ENCODE peak calls at places on chromosomes 2 and 18, in five cellular contexts. Y, Z, O, U and G are unnamed samples.

GRCh38 chr2:151063271-151063670 is 198.4 kb downstream of the RBM43 start:
- DNase-seq in Y (peak), Z (no peak), O (no peak), U (no peak), G (peak)

GRCh38 chr2:95273911-95274290 is 348 bp upstream of the PROM2 start:
- DNase-seq in Y (no peak), Z (no peak), O (no peak), U (no peak), G (no peak)

GRCh38 chr2:207484444-207485391 is 45.0 kb upstream of the CREB1 start:
- DNase-seq in Y (no peak), Z (no peak), O (no peak), U (no peak), G (no peak)

GRCh38 chr2:184589261-184589660 is 9.1 kb upstream of the ZNF804A start:
- DNase-seq in Y (no peak), Z (no peak), O (no peak), U (no peak), G (no peak)

GRCh38 chr18:61581578-61582204 is 248.5 kb downstream of the CDH20 start:
- DNase-seq in Y (peak), Z (peak), O (peak), U (peak), G (peak)

GRCh38 chr2:114661926-114662670 is 219.7 kb downstream of the DPP10 start:
- DNase-seq in Y (peak), Z (no peak), O (peak), U (no peak), G (peak)

GRCh38 chr2:15941483-15941853 is 1.1 kb downstream of the MYCN start:
- DNase-seq in Y (no peak), Z (no peak), O (no peak), U (no peak), G (peak)

GRCh38 chr2:12861344-12861942 is 144.7 kb downstream of the TRIB2 start:
- DNase-seq in Y (no peak), Z (no peak), O (no peak), U (no peak), G (no peak)

GRCh38 chr2:6741229-6741628 is 124.5 kb downstream of the CMPK2 start:
- DNase-seq in Y (no peak), Z (no peak), O (no peak), U (no peak), G (no peak)

GRCh38 chr2:173982918-173983317 is 17.7 kb upstream of the SP3 start:
- DNase-seq in Y (no peak), Z (no peak), O (no peak), U (no peak), G (no peak)

GRCh38 chr2:110771549-110772382 is 39.4 kb downstream of the ACOXL start:
- DNase-seq in Y (no peak), Z (no peak), O (no peak), U (no peak), G (no peak)

GRCh38 chr2:40439473-40439872 is 12.4 kb downstream of the SLC8A1 start:
- DNase-seq in Y (no peak), Z (no peak), O (no peak), U (no peak), G (no peak)

GRCh38 chr2:45849491-45850283 is 198.2 kb downstream of the PRKCE start:
- DNase-seq in Y (no peak), Z (no peak), O (no peak), U (no peak), G (no peak)

GRCh38 chr2:67752964-67753363 is 309.8 kb downstream of the C1D start:
- DNase-seq in Y (no peak), Z (no peak), O (no peak), U (no peak), G (no peak)

GRCh38 chr18:7021994-7022840 is 95.4 kb downstream of the LAMA1 start:
- DNase-seq in Y (no peak), Z (peak), O (peak), U (no peak), G (peak)

GRCh38 chr2:175981546-175981945 is 20.5 kb downstream of the LNPK start:
- DNase-seq in Y (no peak), Z (no peak), O (no peak), U (no peak), G (no peak)

GRCh38 chr2:39099820-39100728 is 20.8 kb downstream of the SOS1 start:
- DNase-seq in Y (no peak), Z (no peak), O (no peak), U (no peak), G (no peak)

GRCh38 chr2:184367211-184367610 is 231.1 kb upstream of the ZNF804A start:
- DNase-seq in Y (no peak), Z (no peak), O (no peak), U (no peak), G (no peak)

GRCh38 chr2:9780368-9781130 is 62.7 kb upstream of the TAF1B start:
- DNase-seq in Y (no peak), Z (no peak), O (no peak), U (no peak), G (no peak)

GRCh38 chr2:205934443-205934842 is 151.5 kb downstream of the INO80D start:
- DNase-seq in Y (no peak), Z (no peak), O (no peak), U (no peak), G (no peak)

GRCh38 chr2:23548143-23548769 is 163.3 kb downstream of the KLHL29 start:
- DNase-seq in Y (no peak), Z (no peak), O (no peak), U (no peak), G (no peak)

GRCh38 chr2:101361519-101361918 is 25.8 kb downstream of the CREG2 start:
- DNase-seq in Y (no peak), Z (no peak), O (no peak), U (no peak), G (no peak)

GRCh38 chr2:158575051-158575635 is 118.4 kb downstream of the PKP4 start:
- DNase-seq in Y (no peak), Z (no peak), O (no peak), U (no peak), G (no peak)

GRCh38 chr2:32136097-32136496 is 29.6 kb upstream of the SLC30A6 start:
- DNase-seq in Y (no peak), Z (no peak), O (no peak), U (no peak), G (no peak)

GRCh38 chr2:132544045-132544630 is 125.9 kb downstream of the LYPD1 start:
- DNase-seq in Y (no peak), Z (no peak), O (no peak), U (no peak), G (peak)

GRCh38 chr2:69469784-69470183 is 32.5 kb upstream of the NFU1 start:
- DNase-seq in Y (no peak), Z (no peak), O (no peak), U (no peak), G (no peak)

GRCh38 chr18:5603153-5603552 is 59.4 kb upstream of the EPB41L3 start:
- DNase-seq in Y (no peak), Z (no peak), O (no peak), U (no peak), G (no peak)

GRCh38 chr2:74290466-74291216 is 52.6 kb downstream of the SLC4A5 start:
- DNase-seq in Y (peak), Z (peak), O (no peak), U (no peak), G (no peak)

GRCh38 chr2:60764736-60765534 is 8.9 kb downstream of the PAPOLG start:
- DNase-seq in Y (no peak), Z (no peak), O (no peak), U (no peak), G (no peak)

GRCh38 chr18:6876646-6877045 is 147.1 kb downstream of the ARHGAP28 start:
- DNase-seq in Y (no peak), Z (no peak), O (no peak), U (no peak), G (no peak)

GRCh38 chr2:236286866-236287545 is 22.8 kb upstream of the ASB18 start:
- DNase-seq in Y (no peak), Z (no peak), O (no peak), U (peak), G (no peak)

GRCh38 chr2:77228379-77228778 is 293.8 kb downstream of the LRRTM4 start:
- DNase-seq in Y (no peak), Z (no peak), O (no peak), U (no peak), G (peak)

GRCh38 chr2:136424112-136424511 is 306.2 kb upstream of the CXCR4 start:
- DNase-seq in Y (no peak), Z (no peak), O (no peak), U (no peak), G (no peak)

GRCh38 chr2:237790353-237790752 is 8.2 kb upstream of the RBM44 start:
- DNase-seq in Y (no peak), Z (no peak), O (no peak), U (no peak), G (no peak)

GRCh38 chr2:108534577-108535379 is 508 bp downstream of the LIMS1 start:
- DNase-seq in Y (peak), Z (peak), O (peak), U (no peak), G (peak)

GRCh38 chr2:160257015-160257741 is 57.1 kb upstream of the ITGB6 start:
- DNase-seq in Y (no peak), Z (peak), O (no peak), U (no peak), G (peak)

GRCh38 chr2:219537657-219538487 is 5.7 kb downstream of the CHPF start:
- DNase-seq in Y (no peak), Z (no peak), O (no peak), U (no peak), G (no peak)